ENCODE peak calls at places on chromosomes 7 and 10, in seven cellular contexts. One of them, this sample, is unnamed.

GRCh38 chr10:74949434-74949833 is 123.0 kb downstream of the KAT6B start:
- DNase-seq in lung: no peak
- DNase-seq in stimulated activated CD8-positive, alpha-beta memory T cell treated with anti-CD3 and anti-CD28 coated beads, Interleukin-15, amount 100 ng/mL, for 1 hour: no peak
- DNase-seq in mucosa of descending colon: no peak
- DNase-seq in HFFc6: no peak
- DNase-seq in SW480: no peak
- DNase-seq in NCI-H1092 treated with DMSO at 0.1 percent for 48 hours: no peak
- DNase-seq in this sample: no peak

GRCh38 chr7:158584392-158584791 is 3.2 kb downstream of the PTPRN2 start:
- DNase-seq in SW480: no peak
- DNase-seq in lung: no peak
- DNase-seq in HFFc6: no peak
- DNase-seq in stimulated activated CD8-positive, alpha-beta memory T cell treated with anti-CD3 and anti-CD28 coated beads, Interleukin-15, amount 100 ng/mL, for 1 hour: no peak
- DNase-seq in NCI-H1092 treated with DMSO at 0.1 percent for 48 hours: peak; percentile 37
- DNase-seq in mucosa of descending colon: no peak
- DNase-seq in this sample: no peak

GRCh38 chr7:1700086-1700485 is 30.0 kb downstream of the ELFN1 start:
- DNase-seq in lung: no peak
- DNase-seq in HFFc6: no peak
- DNase-seq in mucosa of descending colon: no peak
- DNase-seq in SW480: no peak
- DNase-seq in NCI-H1092 treated with DMSO at 0.1 percent for 48 hours: no peak
- DNase-seq in stimulated activated CD8-positive, alpha-beta memory T cell treated with anti-CD3 and anti-CD28 coated beads, Interleukin-15, amount 100 ng/mL, for 1 hour: no peak
- DNase-seq in this sample: no peak

GRCh38 chr7:111175908-111176307 is 85.0 kb downstream of the LRRN3 start:
- DNase-seq in stimulated activated CD8-positive, alpha-beta memory T cell treated with anti-CD3 and anti-CD28 coated beads, Interleukin-15, amount 100 ng/mL, for 1 hour: no peak
- DNase-seq in SW480: no peak
- DNase-seq in HFFc6: no peak
- DNase-seq in NCI-H1092 treated with DMSO at 0.1 percent for 48 hours: no peak
- DNase-seq in lung: no peak
- DNase-seq in mucosa of descending colon: no peak
- DNase-seq in this sample: no peak

GRCh38 chr7:92631067-92631829 is 41.1 kb upstream of the FAM133B start:
- DNase-seq in stimulated activated CD8-positive, alpha-beta memory T cell treated with anti-CD3 and anti-CD28 coated beads, Interleukin-15, amount 100 ng/mL, for 1 hour: no peak
- DNase-seq in HFFc6: no peak
- DNase-seq in NCI-H1092 treated with DMSO at 0.1 percent for 48 hours: no peak
- DNase-seq in SW480: peak; percentile 81
- DNase-seq in mucosa of descending colon: no peak
- DNase-seq in lung: no peak
- DNase-seq in this sample: no peak

GRCh38 chr10:43037942-43038782 is 38.7 kb upstream of the RET start:
- DNase-seq in NCI-H1092 treated with DMSO at 0.1 percent for 48 hours: no peak
- DNase-seq in mucosa of descending colon: no peak
- DNase-seq in SW480: no peak
- DNase-seq in stimulated activated CD8-positive, alpha-beta memory T cell treated with anti-CD3 and anti-CD28 coated beads, Interleukin-15, amount 100 ng/mL, for 1 hour: no peak
- DNase-seq in HFFc6: no peak
- DNase-seq in lung: peak; percentile 27
- DNase-seq in this sample: no peak

GRCh38 chr10:110642204-110642979 is 1.7 kb upstream of the RBM20 start:
- DNase-seq in SW480: no peak
- DNase-seq in NCI-H1092 treated with DMSO at 0.1 percent for 48 hours: no peak
- DNase-seq in mucosa of descending colon: no peak
- DNase-seq in lung: no peak
- DNase-seq in HFFc6: no peak
- DNase-seq in stimulated activated CD8-positive, alpha-beta memory T cell treated with anti-CD3 and anti-CD28 coated beads, Interleukin-15, amount 100 ng/mL, for 1 hour: no peak
- DNase-seq in this sample: no peak

GRCh38 chr7:23273141-23273599 is 26.0 kb upstream of the MALSU1 start:
- DNase-seq in mucosa of descending colon: peak; percentile 91
- DNase-seq in SW480: peak; percentile 96
- DNase-seq in stimulated activated CD8-positive, alpha-beta memory T cell treated with anti-CD3 and anti-CD28 coated beads, Interleukin-15, amount 100 ng/mL, for 1 hour: peak; percentile 90
- DNase-seq in NCI-H1092 treated with DMSO at 0.1 percent for 48 hours: peak; percentile 91
- DNase-seq in lung: peak; percentile 90
- DNase-seq in HFFc6: peak; percentile 80
- DNase-seq in this sample: peak; percentile 96

GRCh38 chr7:100048680-100049079 is 894 bp upstream of the ZSCAN21 start:
- DNase-seq in mucosa of descending colon: no peak
- DNase-seq in NCI-H1092 treated with DMSO at 0.1 percent for 48 hours: no peak
- DNase-seq in SW480: peak; percentile 34
- DNase-seq in stimulated activated CD8-positive, alpha-beta memory T cell treated with anti-CD3 and anti-CD28 coated beads, Interleukin-15, amount 100 ng/mL, for 1 hour: no peak
- DNase-seq in lung: no peak
- DNase-seq in HFFc6: no peak
- DNase-seq in this sample: no peak

GRCh38 chr7:30276203-30276900 is 8.0 kb upstream of the ZNRF2 start:
- DNase-seq in NCI-H1092 treated with DMSO at 0.1 percent for 48 hours: peak; percentile 45
- DNase-seq in stimulated activated CD8-positive, alpha-beta memory T cell treated with anti-CD3 and anti-CD28 coated beads, Interleukin-15, amount 100 ng/mL, for 1 hour: peak; percentile 22
- DNase-seq in SW480: peak; percentile 69
- DNase-seq in HFFc6: peak; percentile 48
- DNase-seq in lung: no peak
- DNase-seq in mucosa of descending colon: no peak
- DNase-seq in this sample: peak; percentile 77

GRCh38 chr10:6457376-6457775 is 122.7 kb downstream of the PRKCQ start:
- DNase-seq in HFFc6: no peak
- DNase-seq in mucosa of descending colon: no peak
- DNase-seq in SW480: no peak
- DNase-seq in stimulated activated CD8-positive, alpha-beta memory T cell treated with anti-CD3 and anti-CD28 coated beads, Interleukin-15, amount 100 ng/mL, for 1 hour: no peak
- DNase-seq in lung: no peak
- DNase-seq in NCI-H1092 treated with DMSO at 0.1 percent for 48 hours: no peak
- DNase-seq in this sample: no peak

GRCh38 chr7:100614308-100614861 is 2.0 kb downstream of the MOSPD3 start:
- DNase-seq in NCI-H1092 treated with DMSO at 0.1 percent for 48 hours: no peak
- DNase-seq in SW480: no peak
- DNase-seq in mucosa of descending colon: no peak
- DNase-seq in stimulated activated CD8-positive, alpha-beta memory T cell treated with anti-CD3 and anti-CD28 coated beads, Interleukin-15, amount 100 ng/mL, for 1 hour: no peak
- DNase-seq in lung: no peak
- DNase-seq in HFFc6: no peak
- DNase-seq in this sample: no peak

GRCh38 chr10:30366829-30367228 is 17.8 kb upstream of the MTPAP start:
- DNase-seq in stimulated activated CD8-positive, alpha-beta memory T cell treated with anti-CD3 and anti-CD28 coated beads, Interleukin-15, amount 100 ng/mL, for 1 hour: no peak
- DNase-seq in lung: no peak
- DNase-seq in HFFc6: no peak
- DNase-seq in SW480: no peak
- DNase-seq in mucosa of descending colon: no peak
- DNase-seq in NCI-H1092 treated with DMSO at 0.1 percent for 48 hours: no peak
- DNase-seq in this sample: no peak

GRCh38 chr7:139799586-139799985 is 21.8 kb upstream of the HIPK2 start:
- DNase-seq in SW480: no peak
- DNase-seq in NCI-H1092 treated with DMSO at 0.1 percent for 48 hours: no peak
- DNase-seq in lung: no peak
- DNase-seq in HFFc6: no peak
- DNase-seq in mucosa of descending colon: no peak
- DNase-seq in stimulated activated CD8-positive, alpha-beta memory T cell treated with anti-CD3 and anti-CD28 coated beads, Interleukin-15, amount 100 ng/mL, for 1 hour: no peak
- DNase-seq in this sample: no peak

GRCh38 chr7:73738220-73738611 is 386 bp downstream of the ABHD11 start:
- DNase-seq in mucosa of descending colon: peak; percentile 86
- DNase-seq in HFFc6: no peak
- DNase-seq in SW480: peak; percentile 69
- DNase-seq in stimulated activated CD8-positive, alpha-beta memory T cell treated with anti-CD3 and anti-CD28 coated beads, Interleukin-15, amount 100 ng/mL, for 1 hour: peak; percentile 39
- DNase-seq in lung: peak; percentile 64
- DNase-seq in NCI-H1092 treated with DMSO at 0.1 percent for 48 hours: peak; percentile 44
- DNase-seq in this sample: peak; percentile 84

GRCh38 chr7:149720372-149721083 is 52.9 kb downstream of the ZNF467 start:
- DNase-seq in lung: no peak
- DNase-seq in NCI-H1092 treated with DMSO at 0.1 percent for 48 hours: no peak
- DNase-seq in HFFc6: no peak
- DNase-seq in SW480: peak; percentile 61
- DNase-seq in stimulated activated CD8-positive, alpha-beta memory T cell treated with anti-CD3 and anti-CD28 coated beads, Interleukin-15, amount 100 ng/mL, for 1 hour: no peak
- DNase-seq in mucosa of descending colon: no peak
- DNase-seq in this sample: peak; percentile 72

GRCh38 chr10:46558411-46559185 is 2.1 kb upstream of the GPRIN2 start:
- DNase-seq in SW480: no peak
- DNase-seq in NCI-H1092 treated with DMSO at 0.1 percent for 48 hours: no peak
- DNase-seq in mucosa of descending colon: no peak
- DNase-seq in HFFc6: no peak
- DNase-seq in lung: peak; percentile 31
- DNase-seq in stimulated activated CD8-positive, alpha-beta memory T cell treated with anti-CD3 and anti-CD28 coated beads, Interleukin-15, amount 100 ng/mL, for 1 hour: no peak
- DNase-seq in this sample: no peak

GRCh38 chr10:1452777-1453176 is 284.5 kb downstream of the ADARB2 start:
- DNase-seq in mucosa of descending colon: no peak
- DNase-seq in NCI-H1092 treated with DMSO at 0.1 percent for 48 hours: no peak
- DNase-seq in stimulated activated CD8-positive, alpha-beta memory T cell treated with anti-CD3 and anti-CD28 coated beads, Interleukin-15, amount 100 ng/mL, for 1 hour: no peak
- DNase-seq in lung: no peak
- DNase-seq in HFFc6: no peak
- DNase-seq in SW480: no peak
- DNase-seq in this sample: no peak

GRCh38 chr10:131211556-131211955 is 100.0 kb downstream of the TCERG1L start:
- DNase-seq in stimulated activated CD8-positive, alpha-beta memory T cell treated with anti-CD3 and anti-CD28 coated beads, Interleukin-15, amount 100 ng/mL, for 1 hour: no peak
- DNase-seq in lung: no peak
- DNase-seq in HFFc6: no peak
- DNase-seq in mucosa of descending colon: no peak
- DNase-seq in NCI-H1092 treated with DMSO at 0.1 percent for 48 hours: no peak
- DNase-seq in SW480: no peak
- DNase-seq in this sample: no peak

GRCh38 chr7:47609803-47610452 is 28.0 kb upstream of the TNS3 start:
- DNase-seq in stimulated activated CD8-positive, alpha-beta memory T cell treated with anti-CD3 and anti-CD28 coated beads, Interleukin-15, amount 100 ng/mL, for 1 hour: no peak
- DNase-seq in HFFc6: peak; percentile 50
- DNase-seq in mucosa of descending colon: no peak
- DNase-seq in NCI-H1092 treated with DMSO at 0.1 percent for 48 hours: no peak
- DNase-seq in lung: no peak
- DNase-seq in SW480: no peak
- DNase-seq in this sample: no peak

GRCh38 chr7:44213206-44213871 is 12.6 kb downstream of the YKT6 start:
- DNase-seq in lung: no peak
- DNase-seq in HFFc6: no peak
- DNase-seq in stimulated activated CD8-positive, alpha-beta memory T cell treated with anti-CD3 and anti-CD28 coated beads, Interleukin-15, amount 100 ng/mL, for 1 hour: no peak
- DNase-seq in mucosa of descending colon: peak; percentile 9
- DNase-seq in NCI-H1092 treated with DMSO at 0.1 percent for 48 hours: no peak
- DNase-seq in SW480: no peak
- DNase-seq in this sample: no peak

GRCh38 chr7:150950496-150951180 is 27.5 kb downstream of the KCNH2 start:
- DNase-seq in HFFc6: no peak
- DNase-seq in lung: no peak
- DNase-seq in SW480: no peak
- DNase-seq in mucosa of descending colon: peak; percentile 15
- DNase-seq in stimulated activated CD8-positive, alpha-beta memory T cell treated with anti-CD3 and anti-CD28 coated beads, Interleukin-15, amount 100 ng/mL, for 1 hour: no peak
- DNase-seq in NCI-H1092 treated with DMSO at 0.1 percent for 48 hours: no peak
- DNase-seq in this sample: no peak

GRCh38 chr7:80630611-80631010 is 7.8 kb upstream of the CD36 start:
- DNase-seq in lung: no peak
- DNase-seq in NCI-H1092 treated with DMSO at 0.1 percent for 48 hours: peak; percentile 88
- DNase-seq in mucosa of descending colon: no peak
- DNase-seq in stimulated activated CD8-positive, alpha-beta memory T cell treated with anti-CD3 and anti-CD28 coated beads, Interleukin-15, amount 100 ng/mL, for 1 hour: no peak
- DNase-seq in HFFc6: no peak
- DNase-seq in SW480: no peak
- DNase-seq in this sample: peak; percentile 32

GRCh38 chr10:73251683-73252444 is 580 bp downstream of the MRPS16 start:
- DNase-seq in mucosa of descending colon: peak; percentile 37
- DNase-seq in lung: no peak
- DNase-seq in stimulated activated CD8-positive, alpha-beta memory T cell treated with anti-CD3 and anti-CD28 coated beads, Interleukin-15, amount 100 ng/mL, for 1 hour: no peak
- DNase-seq in SW480: peak; percentile 16
- DNase-seq in HFFc6: no peak
- DNase-seq in NCI-H1092 treated with DMSO at 0.1 percent for 48 hours: no peak
- DNase-seq in this sample: peak; percentile 38

GRCh38 chr10:22713853-22714523 is 390 bp downstream of the PIP4K2A start:
- DNase-seq in mucosa of descending colon: no peak
- DNase-seq in SW480: peak; percentile 13
- DNase-seq in lung: peak; percentile 44
- DNase-seq in NCI-H1092 treated with DMSO at 0.1 percent for 48 hours: peak; percentile 9
- DNase-seq in stimulated activated CD8-positive, alpha-beta memory T cell treated with anti-CD3 and anti-CD28 coated beads, Interleukin-15, amount 100 ng/mL, for 1 hour: no peak
- DNase-seq in HFFc6: no peak
- DNase-seq in this sample: peak; percentile 38

GRCh38 chr7:79317728-79318127 is 135.7 kb downstream of the MAGI2 start:
- DNase-seq in mucosa of descending colon: no peak
- DNase-seq in stimulated activated CD8-positive, alpha-beta memory T cell treated with anti-CD3 and anti-CD28 coated beads, Interleukin-15, amount 100 ng/mL, for 1 hour: no peak
- DNase-seq in HFFc6: peak; percentile 86
- DNase-seq in lung: no peak
- DNase-seq in NCI-H1092 treated with DMSO at 0.1 percent for 48 hours: no peak
- DNase-seq in SW480: peak; percentile 55
- DNase-seq in this sample: peak; percentile 76

GRCh38 chr7:133829336-133829897 is 297.7 kb upstream of the LRGUK start:
- DNase-seq in SW480: no peak
- DNase-seq in mucosa of descending colon: no peak
- DNase-seq in lung: no peak
- DNase-seq in HFFc6: peak; percentile 21
- DNase-seq in stimulated activated CD8-positive, alpha-beta memory T cell treated with anti-CD3 and anti-CD28 coated beads, Interleukin-15, amount 100 ng/mL, for 1 hour: no peak
- DNase-seq in NCI-H1092 treated with DMSO at 0.1 percent for 48 hours: no peak
- DNase-seq in this sample: no peak

GRCh38 chr7:93048136-93048930 is 69.4 kb downstream of the SAMD9 start:
- DNase-seq in mucosa of descending colon: no peak
- DNase-seq in NCI-H1092 treated with DMSO at 0.1 percent for 48 hours: no peak
- DNase-seq in HFFc6: peak; percentile 51
- DNase-seq in SW480: no peak
- DNase-seq in lung: no peak
- DNase-seq in stimulated activated CD8-positive, alpha-beta memory T cell treated with anti-CD3 and anti-CD28 coated beads, Interleukin-15, amount 100 ng/mL, for 1 hour: no peak
- DNase-seq in this sample: no peak

GRCh38 chr7:46725838-46726237 is 804.8 kb upstream of the IGFBP3 start:
- DNase-seq in SW480: no peak
- DNase-seq in stimulated activated CD8-positive, alpha-beta memory T cell treated with anti-CD3 and anti-CD28 coated beads, Interleukin-15, amount 100 ng/mL, for 1 hour: no peak
- DNase-seq in mucosa of descending colon: no peak
- DNase-seq in lung: no peak
- DNase-seq in HFFc6: peak; percentile 34
- DNase-seq in NCI-H1092 treated with DMSO at 0.1 percent for 48 hours: no peak
- DNase-seq in this sample: no peak

GRCh38 chr10:103333934-103334520 is 16.9 kb downstream of the PCGF6 start:
- DNase-seq in stimulated activated CD8-positive, alpha-beta memory T cell treated with anti-CD3 and anti-CD28 coated beads, Interleukin-15, amount 100 ng/mL, for 1 hour: no peak
- DNase-seq in mucosa of descending colon: no peak
- DNase-seq in HFFc6: no peak
- DNase-seq in lung: no peak
- DNase-seq in SW480: peak; percentile 7
- DNase-seq in NCI-H1092 treated with DMSO at 0.1 percent for 48 hours: peak; percentile 15
- DNase-seq in this sample: peak; percentile 17